ENCODE peak calls at places on chromosomes 1 and 21, in four cellular contexts. E, R, C and U are unnamed samples.

GRCh38 chr1:32508751-32509140 is 30.5 kb upstream of the ZBTB8A start:
- DNase-seq in E (no peak), C (no peak), R (peak), U (no peak)

GRCh38 chr1:36128126-36128904 is 3.3 kb upstream of the COL8A2 start:
- DNase-seq in E (peak), R (peak), C (peak), U (no peak)

GRCh38 chr1:103220503-103221095 is 112.3 kb upstream of the COL11A1 start:
- DNase-seq in R (peak), C (peak), E (peak), U (peak)

GRCh38 chr1:166069390-166069789 is 97.4 kb downstream of the FAM78B start:
- DNase-seq in C (peak), R (no peak), E (no peak), U (no peak)

GRCh38 chr1:47593001-47593568 is 155.2 kb downstream of the FOXD2 start:
- DNase-seq in E (no peak), R (no peak), C (no peak), U (no peak)

GRCh38 chr1:17207966-17208418 is 3.1 kb downstream of the PADI1 start:
- DNase-seq in C (peak), R (peak), E (peak), U (peak)

GRCh38 chr1:67110352-67110751 is 24.4 kb downstream of the C1orf141 start:
- DNase-seq in C (no peak), E (no peak), R (no peak), U (no peak)

GRCh38 chr1:154427173-154428139 is 22.3 kb downstream of the IL6R start:
- DNase-seq in E (peak), C (peak), R (peak), U (no peak)

GRCh38 chr1:170893655-170894297 is 41.6 kb upstream of the MROH9 start:
- DNase-seq in R (no peak), C (no peak), E (no peak), U (no peak)

GRCh38 chr1:206606867-206607266 is 5.4 kb downstream of the EIF2D start:
- DNase-seq in C (peak), R (peak), E (peak), U (peak)

GRCh38 chr1:154749078-154749760 is 120.9 kb downstream of the KCNN3 start:
- DNase-seq in E (peak), C (peak), R (peak), U (peak)

GRCh38 chr1:178941261-178941689 is 70.4 kb upstream of the ANGPTL1 start:
- DNase-seq in C (no peak), E (no peak), R (no peak), U (no peak)

GRCh38 chr1:240646861-240647260 is 34.9 kb upstream of the GREM2 start:
- DNase-seq in C (no peak), R (no peak), E (no peak), U (no peak)

GRCh38 chr1:173411835-173412742 is 65.0 kb upstream of the PRDX6 start:
- DNase-seq in R (peak), C (peak), E (peak), U (peak)

GRCh38 chr1:184387871-184388670 is 1.2 kb downstream of the C1orf21 start:
- DNase-seq in C (peak), E (peak), R (peak), U (peak)

GRCh38 chr1:56148466-56149193 is 430.7 kb downstream of the PLPP3 start:
- DNase-seq in C (no peak), E (no peak), R (no peak), U (no peak)

DNA sequence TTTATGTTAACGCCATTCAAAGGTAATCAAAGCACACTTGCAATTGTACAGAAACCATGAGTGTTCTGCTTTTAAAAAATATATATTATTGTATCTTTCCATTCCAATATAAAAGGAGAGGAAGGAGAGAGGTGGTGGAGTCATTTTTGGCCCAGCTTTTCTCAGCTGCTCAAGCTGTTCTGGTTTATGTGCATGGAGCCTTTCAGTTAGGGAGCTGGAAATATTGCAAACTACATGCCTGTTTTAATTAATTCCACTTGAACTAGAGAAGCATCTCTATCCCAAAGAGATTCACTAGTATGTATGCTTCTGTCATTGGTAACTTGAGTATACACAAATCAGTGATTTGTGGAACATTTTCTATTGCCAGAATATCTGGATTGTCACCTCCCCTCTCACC is 28.5 kb upstream of the C1orf105 start:
- DNase-seq in C (no peak), R (no peak), E (no peak), U (no peak)
- H3K27ac ChIP-seq in C (no peak), R (no peak), E (no peak), U (no peak)

DNA sequence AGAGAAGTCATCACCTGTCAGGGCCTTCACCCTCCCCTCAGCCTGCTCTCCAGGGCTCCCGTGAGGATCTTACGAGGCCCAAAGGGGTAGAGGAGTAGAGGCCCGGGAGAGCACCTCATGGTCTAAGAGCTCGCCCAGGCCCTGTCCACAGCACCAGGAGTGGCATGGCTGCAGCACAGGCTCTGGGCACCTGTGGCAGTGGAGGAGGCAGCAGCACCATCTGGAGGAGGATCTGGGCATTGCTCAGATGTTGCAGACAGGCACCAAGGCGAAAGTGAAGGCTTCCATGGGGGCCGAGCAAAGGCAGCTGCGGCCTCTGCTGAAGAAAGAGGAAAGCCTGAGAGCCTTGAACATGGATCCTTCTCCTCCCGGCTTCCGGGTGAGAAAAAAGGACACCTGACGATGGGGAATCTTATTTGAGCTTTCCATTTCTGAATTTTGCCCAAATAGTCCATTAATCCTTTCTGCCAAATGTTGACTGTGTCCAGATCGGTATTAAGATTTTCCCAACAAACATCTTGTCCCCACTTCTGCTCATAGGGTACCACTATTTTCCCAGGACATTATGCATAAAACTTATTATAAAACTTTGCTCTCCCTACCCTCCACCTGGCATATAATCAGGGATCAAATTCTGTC is 604.7 kb downstream of the PTPRC start:
- DNase-seq in E (peak), R (peak), C (no peak), U (peak)
- TF ChIP-seq CTCF in E (peak), R (peak), C (peak), U (peak)

GRCh38 chr21:35026617-35027557 is 22.2 kb downstream of the RUNX1 start:
- DNase-seq in C (peak), E (peak), R (peak), U (peak)
- H3K4me3 ChIP-seq in C (peak), E (no peak), R (peak), U (peak)

DNA sequence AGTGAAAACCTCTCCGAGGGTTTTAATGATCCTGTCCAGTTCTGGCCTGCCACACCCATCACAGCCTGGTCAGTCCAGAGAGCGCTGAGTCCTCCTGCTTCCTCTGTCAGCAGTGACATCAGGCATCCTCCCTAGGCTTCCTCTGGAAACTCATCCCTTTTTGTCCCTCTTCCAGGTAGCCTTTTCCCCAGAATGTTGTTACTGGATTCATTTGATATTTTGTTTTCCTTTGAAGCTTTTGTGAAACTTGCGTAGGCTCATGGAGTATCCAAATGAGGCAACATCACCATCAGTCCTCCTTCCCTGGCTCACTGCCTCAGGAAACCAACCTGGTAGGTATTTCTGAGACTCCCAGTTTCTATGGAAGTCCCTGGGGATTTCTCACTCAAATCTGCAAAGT is 27.0 kb upstream of the IGSF3 start:
- DNase-seq in R (no peak), E (no peak), C (no peak), U (no peak)
- H3K27ac ChIP-seq in R (no peak), E (no peak), C (no peak), U (no peak)

GRCh38 chr1:245888809-245889208 is 618.3 kb downstream of the SMYD3 start:
- DNase-seq in R (peak), E (peak), C (peak), U (peak)
- TF ChIP-seq CTCF in R (peak), E (peak), C (peak), U (peak)

DNA sequence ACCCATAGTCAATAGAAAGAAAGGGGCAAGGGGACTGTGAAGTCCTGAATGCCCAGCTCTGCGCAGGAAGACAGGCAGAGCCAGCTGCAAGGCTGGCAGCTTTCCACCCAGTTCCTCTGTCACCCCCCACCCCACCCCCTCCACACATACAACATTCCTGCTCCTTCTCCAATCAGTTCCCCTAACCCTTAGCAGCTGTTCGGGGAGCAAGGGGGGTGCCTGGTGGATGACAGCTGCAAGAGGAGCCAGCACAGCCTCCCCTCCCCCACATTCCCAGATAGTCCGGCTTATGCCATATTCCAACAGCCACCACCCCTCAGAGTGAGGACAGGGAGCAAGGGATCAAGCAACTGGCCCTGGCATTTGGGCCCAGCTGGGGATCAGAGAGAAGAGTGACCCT is 9.7 kb downstream of the ARHGEF2 start:
- DNase-seq in E (peak), R (peak), C (no peak), U (no peak)
- H3K4me3 ChIP-seq in E (no peak), R (no peak), C (no peak), U (no peak)

GRCh38 chr1:23619299-23620188 is 60.2 kb upstream of the ID3 start:
- DNase-seq in C (peak), R (peak), E (peak), U (no peak)
- H3K27ac ChIP-seq in C (no peak), R (no peak), E (no peak), U (no peak)

GRCh38 chr1:39358491-39358890 is 132.9 kb upstream of the BMP8A start:
- DNase-seq in R (no peak), C (no peak), E (no peak), U (no peak)

GRCh38 chr1:39359028-39359570 is 132.3 kb upstream of the BMP8A start:
- DNase-seq in C (peak), R (no peak), E (peak), U (no peak)

GRCh38 chr1:39352881-39353280 is 138.6 kb upstream of the BMP8A start:
- DNase-seq in C (no peak), R (peak), E (no peak), U (no peak)

GRCh38 chr1:39354572-39354971 is 136.9 kb upstream of the BMP8A start:
- DNase-seq in C (no peak), R (no peak), E (no peak), U (no peak)
- TF ChIP-seq CTCF in C (no peak), R (no peak), E (no peak), U (no peak)

GRCh38 chr1:150185481-150185880 is 35.8 kb downstream of the PLEKHO1 start:
- DNase-seq in E (no peak), C (no peak), R (no peak), U (no peak)

GRCh38 chr1:150187560-150187931 is 37.8 kb downstream of the PLEKHO1 start:
- DNase-seq in E (no peak), R (no peak), C (no peak), U (no peak)

GRCh38 chr1:150182233-150182632 is 32.5 kb downstream of the PLEKHO1 start:
- DNase-seq in E (no peak), C (no peak), R (no peak), U (no peak)

GRCh38 chr1:150192012-150192411 is 42.3 kb downstream of the PLEKHO1 start:
- DNase-seq in C (peak), R (peak), E (peak), U (peak)

GRCh38 chr1:150186789-150187559 is 37.3 kb downstream of the PLEKHO1 start:
- DNase-seq in E (peak), R (peak), C (peak), U (peak)
- H3K4me3 ChIP-seq in E (no peak), R (no peak), C (peak), U (peak)

GRCh38 chr1:27650527-27651175 is 15.7 kb upstream of the FGR start:
- DNase-seq in R (peak), C (peak), E (peak), U (peak)
- H3K27ac ChIP-seq in R (no peak), C (no peak), E (peak), U (no peak)